ENCODE peak calls at places on chromosomes 13 and 19, in ten cellular contexts. B is mucosa of descending colon, I is GM10248, G is A673, R is PC-3, D is SK-N-SH, T is body of pancreas, Z is ovary, S is epithelial cell of esophagus, E is GM23338. P is an unnamed sample.
A peak's percentile ranks its signal among the peaks of the same experiment; 100 is the strongest.

GRCh38 chr19:51610576-51610975 is 19.6 kb downstream of the SIGLEC5 start:
- DNase-seq in B (no peak), I (no peak), G (no peak), R (no peak), D (no peak), T (no peak), Z (no peak), S (no peak), E (no peak), P (no peak)

GRCh38 chr13:50617134-50617721 is 226.3 kb downstream of the DLEU7 start:
- DNase-seq in B (no peak), I (no peak), G (no peak), R (peak; percentile 87), D (no peak), T (no peak), Z (no peak), S (no peak), E (no peak), P (no peak)

GRCh38 chr13:94239135-94239534 is 240.3 kb downstream of the DCT start:
- DNase-seq in B (no peak), I (no peak), G (peak; percentile 78), R (peak; percentile 53), D (no peak), T (no peak), Z (no peak), S (peak; percentile 16), E (no peak), P (no peak)

GRCh38 chr13:107203146-107203847 is 635.4 kb upstream of the ARGLU1 start:
- DNase-seq in B (peak; percentile 16), I (peak; percentile 21), G (peak; percentile 68), R (peak; percentile 34), D (peak; percentile 38), T (peak; percentile 15), Z (no peak), S (peak; percentile 10), E (peak; percentile 82), P (no peak)

GRCh38 chr13:29396446-29396845 is 199.0 kb downstream of the SLC7A1 start:
- DNase-seq in B (no peak), I (no peak), G (no peak), R (no peak), D (no peak), T (no peak), Z (no peak), S (no peak), E (no peak), P (no peak)

GRCh38 chr13:46562581-46562980 is 9.6 kb downstream of the LRCH1 start:
- DNase-seq in B (no peak), I (no peak), G (no peak), R (no peak), D (no peak), T (no peak), Z (no peak), S (no peak), E (no peak), P (no peak)

GRCh38 chr13:34942732-34943674 is 933 bp downstream of the NBEA start:
- DNase-seq in B (peak; percentile 27), I (peak; percentile 29), G (peak; percentile 1), R (peak; percentile 41), D (peak; percentile 69), T (peak; percentile 40), Z (peak; percentile 33), S (no peak), E (peak; percentile 78), P (peak; percentile 44)

GRCh38 chr13:49265822-49266221 is 18.1 kb downstream of the CDADC1 start:
- DNase-seq in B (no peak), I (no peak), G (no peak), R (no peak), D (no peak), T (no peak), Z (no peak), S (no peak), E (no peak), P (no peak)

DNA sequence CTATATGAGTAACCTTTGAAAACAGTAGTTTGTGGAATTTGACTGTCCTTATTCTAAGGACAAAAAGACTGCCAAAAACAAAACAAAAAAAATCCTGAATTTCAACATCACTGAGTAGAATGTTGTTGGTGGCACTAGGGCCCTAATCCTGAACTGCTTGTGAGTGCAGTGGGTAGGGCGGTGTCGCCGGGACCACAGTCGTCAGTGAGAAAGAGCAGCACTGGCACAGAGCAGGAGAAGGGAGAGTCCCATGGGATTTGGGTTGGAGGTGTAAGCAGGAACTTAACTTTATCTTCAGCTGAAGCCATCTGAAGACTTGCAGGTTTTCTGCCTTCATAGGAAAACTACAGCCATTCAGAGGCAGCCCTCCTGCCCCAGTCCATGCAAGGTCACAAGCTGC is 5.6 kb downstream of the PCID2 start:
- DNase-seq in B (no peak), I (no peak), G (no peak), R (no peak), D (no peak), T (no peak), Z (no peak), S (no peak), E (no peak), P (no peak)
- TF ChIP-seq CTCF in B (no peak), I (no peak), G (no peak), R (no peak), D (no peak), T (no peak), Z (no peak), S (no peak), E (no peak), P (no peak)

GRCh38 chr19:42079886-42080763 is 4.2 kb downstream of the ZNF574 start:
- DNase-seq in B (no peak), I (no peak), G (no peak), R (no peak), D (no peak), T (no peak), Z (no peak), S (no peak), E (no peak), P (no peak)

GRCh38 chr19:42079276-42079669 is 3.3 kb downstream of the ZNF574 start:
- DNase-seq in B (no peak), I (no peak), G (no peak), R (no peak), D (no peak), T (no peak), Z (no peak), S (peak; percentile 22), E (no peak), P (no peak)

GRCh38 chr19:42081584-42082258 is 5.8 kb downstream of the ZNF574 start:
- DNase-seq in B (peak; percentile 47), I (peak; percentile 46), G (peak; percentile 47), R (peak; percentile 49), D (peak; percentile 57), T (peak; percentile 43), Z (no peak), S (peak; percentile 56), E (peak; percentile 46), P (no peak)

GRCh38 chr19:42078538-42079275 is 2.7 kb downstream of the ZNF574 start:
- DNase-seq in B (no peak), I (no peak), G (no peak), R (no peak), D (no peak), T (no peak), Z (no peak), S (no peak), E (no peak), P (no peak)

DNA sequence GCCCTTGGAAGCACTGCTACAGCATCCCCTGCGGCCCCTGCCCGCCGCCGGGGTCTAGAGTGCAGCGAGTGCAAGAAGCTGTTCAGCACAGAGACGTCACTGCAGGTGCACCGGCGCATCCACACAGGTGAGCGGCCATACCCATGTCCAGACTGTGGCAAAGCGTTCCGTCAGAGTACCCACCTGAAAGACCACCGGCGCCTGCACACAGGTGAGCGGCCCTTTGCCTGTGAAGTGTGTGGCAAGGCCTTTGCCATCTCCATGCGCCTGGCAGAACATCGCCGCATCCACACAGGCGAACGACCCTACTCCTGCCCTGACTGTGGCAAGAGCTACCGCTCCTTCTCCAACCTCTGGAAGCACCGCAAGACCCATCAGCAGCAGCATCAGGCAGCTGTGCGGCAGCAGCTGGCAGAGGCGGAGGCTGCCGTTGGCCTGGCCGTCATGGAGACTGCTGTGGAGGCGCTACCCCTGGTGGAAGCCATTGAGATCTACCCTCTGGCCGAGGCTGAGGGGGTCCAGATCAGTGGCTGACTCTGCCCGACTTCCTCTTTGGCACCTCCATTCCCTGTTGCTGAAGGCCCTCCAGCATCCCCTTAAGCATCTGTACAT is 4.9 kb downstream of the ZNF574 start:
- DNase-seq in B (no peak), I (no peak), G (no peak), R (no peak), D (no peak), T (no peak), Z (no peak), S (no peak), E (no peak), P (no peak)
- TF ChIP-seq CTCF in B (no peak), I (no peak), G (no peak), R (no peak), D (no peak), T (no peak), Z (no peak), S (no peak), E (no peak), P (no peak)

GRCh38 chr19:46471778-46472543 is 598 bp upstream of the PNMA8A start:
- DNase-seq in B (no peak), I (no peak), G (no peak), R (no peak), D (no peak), T (no peak), Z (no peak), S (no peak), E (no peak), P (no peak)

GRCh38 chr19:46470376-46470775 is 987 bp downstream of the PNMA8A start:
- DNase-seq in B (no peak), I (no peak), G (no peak), R (no peak), D (no peak), T (no peak), Z (no peak), S (no peak), E (no peak), P (no peak)

GRCh38 chr19:46472592-46472991 is 1.2 kb upstream of the PNMA8A start:
- DNase-seq in B (no peak), I (no peak), G (no peak), R (no peak), D (no peak), T (no peak), Z (no peak), S (no peak), E (no peak), P (no peak)

GRCh38 chr19:46469541-46470185 is 1.7 kb downstream of the PNMA8A start:
- DNase-seq in B (no peak), I (no peak), G (no peak), R (no peak), D (no peak), T (no peak), Z (no peak), S (no peak), E (no peak), P (no peak)

DNA sequence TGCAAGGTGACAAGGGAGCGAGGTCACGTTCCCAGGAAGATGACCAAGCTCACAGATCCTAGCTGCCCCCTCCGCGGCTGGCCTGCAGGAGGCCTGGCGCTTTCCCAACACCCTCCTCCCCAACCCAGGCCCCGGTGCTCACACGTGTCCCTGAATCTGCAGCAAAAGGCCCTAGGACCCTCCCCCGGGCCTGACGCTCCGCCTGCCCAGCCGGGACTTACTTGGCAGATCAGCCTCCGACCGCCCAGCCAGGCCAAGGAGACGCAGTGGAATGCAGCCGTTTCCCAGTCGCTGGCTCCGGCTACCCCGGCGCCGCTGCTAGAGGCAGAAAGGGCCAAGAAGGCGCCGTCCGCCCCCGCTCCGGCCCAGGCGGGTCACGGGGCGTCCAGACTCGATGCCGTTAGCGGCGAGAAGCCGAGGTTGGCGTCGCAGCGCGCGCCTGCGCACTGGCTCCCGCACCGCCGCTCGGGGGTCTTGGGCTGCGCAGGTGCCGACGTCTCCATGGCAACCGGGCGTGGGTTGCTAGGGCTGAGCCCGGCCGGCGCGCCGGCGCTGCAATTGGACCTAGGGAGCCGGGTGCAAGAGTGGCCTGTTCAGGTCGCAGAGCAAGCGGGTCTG is at the start of gene PNMA8A:
- DNase-seq in B (peak; percentile 19), I (no peak), G (peak; percentile 66), R (no peak), D (peak; percentile 97), T (peak; percentile 73), Z (peak; percentile 78), S (no peak), E (peak; percentile 96), P (peak; percentile 44)
- TF ChIP-seq CTCF in B (no peak), I (no peak), G (no peak), R (no peak), D (peak; percentile 30), T (peak; percentile 26), Z (peak; percentile 39), S (no peak), E (no peak), P (no peak)

GRCh38 chr19:42149447-42150202 is 17.4 kb upstream of the POU2F2 start:
- DNase-seq in B (no peak), I (no peak), G (no peak), R (no peak), D (peak; percentile 36), T (no peak), Z (no peak), S (no peak), E (peak; percentile 26), P (no peak)
- TF ChIP-seq CTCF in B (no peak), I (no peak), G (no peak), R (no peak), D (no peak), T (no peak), Z (no peak), S (no peak), E (no peak), P (no peak)